ENCODE peak calls at places on chromosomes 4 and X, in nine cellular contexts. H is activated CD4-positive, alpha-beta T cell treated with anti-CD3 and anti-CD28 coated beads, Interleukin-2, amount 50 U/mL, for 1 hour; W is activated CD4-positive, alpha-beta memory T cell treated with anti-CD3 and anti-CD28 coated beads, Interleukin-2, amount 10 ng/mL, durations not matched to agents 7 days and 5 days; J is DMS 273 treated with DMSO at 0.1 percent for 48 hours; A is kidney epithelial cell; Y is ELF-1; V is fibroblast of pulmonary artery; D is pons; T is NCI-H748 treated with DMSO at 0.1 percent for 48 hours. G is an unnamed sample.

GRCh38 chr4:78059524-78059889 is 2.4 kb downstream of the FRAS1 start:
- DNase-seq in H (no peak), W (no peak), J (peak), A (peak), Y (peak), V (peak), D (peak), T (peak), G (peak)

GRCh38 chr4:48772568-48772967 is 7.5 kb downstream of the FRYL start:
- DNase-seq in H (no peak), W (no peak), J (no peak), A (no peak), Y (no peak), V (no peak), D (no peak), T (no peak), G (no peak)

GRCh38 chr4:103400405-103400804 is 202.3 kb upstream of the CENPE start:
- DNase-seq in H (no peak), W (no peak), J (no peak), A (peak), Y (peak), V (peak), D (no peak), T (no peak), G (no peak)

GRCh38 chr4:77188498-77189187 is 31.6 kb downstream of the CCNG2 start:
- DNase-seq in H (no peak), W (no peak), J (no peak), A (no peak), Y (no peak), V (no peak), D (no peak), T (no peak), G (no peak)

GRCh38 chr4:161952382-161952781 is 211.4 kb downstream of the FSTL5 start:
- DNase-seq in H (no peak), W (no peak), J (no peak), A (no peak), Y (no peak), V (peak), D (peak), T (no peak), G (no peak)

GRCh38 chr4:67291639-67292038 is 253.7 kb downstream of the CENPC start:
- DNase-seq in H (no peak), W (no peak), J (no peak), A (no peak), Y (no peak), V (no peak), D (no peak), T (no peak), G (no peak)

GRCh38 chrX:115642895-115643530 is 82.0 kb downstream of the PLS3 start:
- DNase-seq in H (peak), W (peak), J (peak), A (no peak), Y (peak), V (peak), D (peak), T (peak), G (peak)

GRCh38 chr4:174474457-174475075 is 47.7 kb downstream of the HPGD start:
- DNase-seq in H (no peak), W (no peak), J (no peak), A (no peak), Y (peak), V (no peak), D (no peak), T (no peak), G (no peak)

GRCh38 chrX:43949669-43950068 is 23.5 kb downstream of the NDP start:
- DNase-seq in H (peak), W (peak), J (no peak), A (no peak), Y (peak), V (no peak), D (peak), T (no peak), G (peak)